ENCODE peak calls at places on chromosomes 7 and 10, in ten cellular contexts. K is Calu3, I is GM12865, N is glutamatergic neuron, C is endothelial cell, H is BJ, Z is fibroblast of lung, G is A549, A is prostate gland, S is HCT116. W is an unnamed sample.

GRCh38 chr10:1114355-1115261 is 58.4 kb downstream of the WDR37 start:
- DNase-seq in Z (no peak), H (no peak), G (no peak), S (no peak), C (no peak), I (no peak), N (no peak), K (no peak), A (no peak), W (no peak)

GRCh38 chr7:42574693-42575084 is 337.2 kb downstream of the C7orf25 start:
- DNase-seq in N (no peak), C (no peak), S (no peak), I (no peak), K (no peak), H (no peak), G (no peak), A (no peak), Z (no peak), W (no peak)

GRCh38 chr10:73806176-73806950 is 5.0 kb downstream of the NDST2 start:
- DNase-seq in N (no peak), I (no peak), G (no peak), K (no peak), C (no peak), Z (no peak), H (no peak), S (no peak), A (no peak), W (no peak)

GRCh38 chr7:149070372-149071140 is 20.0 kb downstream of the ZNF786 start:
- DNase-seq in K (no peak), S (no peak), I (peak), H (no peak), N (no peak), G (no peak), A (no peak), Z (no peak), C (no peak), W (no peak)

GRCh38 chr7:4249241-4249640 is 432.9 kb upstream of the FOXK1 start:
- DNase-seq in A (no peak), S (no peak), C (no peak), N (no peak), Z (no peak), K (no peak), I (no peak), H (no peak), G (no peak), W (no peak)

GRCh38 chr10:70557086-70557845 is 45.3 kb downstream of the PRF1 start:
- DNase-seq in H (no peak), S (no peak), Z (no peak), I (no peak), K (no peak), C (no peak), A (no peak), N (no peak), G (no peak), W (no peak)

GRCh38 chr7:6422926-6423632 is 24.7 kb downstream of the DAGLB start:
- DNase-seq in G (no peak), C (no peak), A (no peak), I (no peak), S (no peak), N (no peak), Z (no peak), K (no peak), H (no peak), W (no peak)

GRCh38 chr10:131259535-131259934 is 52.0 kb downstream of the TCERG1L start:
- DNase-seq in I (no peak), H (no peak), C (no peak), K (no peak), A (no peak), Z (no peak), G (no peak), S (no peak), N (no peak), W (no peak)

GRCh38 chr10:112955736-112956421 is 5.8 kb downstream of the TCF7L2 start:
- DNase-seq in A (no peak), G (peak), I (no peak), N (no peak), K (no peak), C (no peak), S (no peak), H (peak), Z (peak), W (no peak)

GRCh38 chr10:125037145-125037544 is 95.2 kb downstream of the ZRANB1 start:
- DNase-seq in A (no peak), S (peak), N (no peak), Z (peak), H (no peak), G (peak), I (no peak), C (no peak), K (no peak), W (peak)

GRCh38 chr7:108824840-108825540 is 255.3 kb downstream of the DNAJB9 start:
- DNase-seq in Z (peak), H (no peak), C (no peak), A (no peak), G (peak), S (peak), N (no peak), I (no peak), K (no peak), W (no peak)

GRCh38 chr7:17396692-17397091 is 98.2 kb downstream of the AHR start:
- DNase-seq in G (no peak), C (no peak), H (no peak), K (no peak), I (no peak), N (no peak), S (no peak), Z (no peak), A (no peak), W (no peak)

GRCh38 chr7:106462914-106463482 is 178.2 kb upstream of the NAMPT start:
- DNase-seq in I (no peak), H (no peak), S (no peak), C (no peak), N (peak), G (no peak), A (no peak), Z (no peak), K (no peak), W (no peak)

GRCh38 chr10:44913312-44914079 is 2.4 kb downstream of the TMEM72 start:
- DNase-seq in S (no peak), N (no peak), Z (no peak), A (no peak), G (no peak), C (no peak), H (no peak), I (no peak), K (no peak), W (no peak)

GRCh38 chr7:123003539-123004126 is 8.1 kb upstream of the TAS2R16 start:
- DNase-seq in I (no peak), G (no peak), Z (no peak), H (no peak), C (no peak), A (no peak), K (no peak), N (no peak), S (no peak), W (no peak)

GRCh38 chr7:45677311-45677900 is 103.2 kb downstream of the ADCY1 start:
- DNase-seq in I (no peak), A (no peak), Z (no peak), G (no peak), K (no peak), S (no peak), H (no peak), N (no peak), C (no peak), W (no peak)

GRCh38 chr10:24382979-24383663 is 174.2 kb downstream of the KIAA1217 start:
- DNase-seq in S (no peak), I (no peak), Z (peak), C (peak), N (no peak), G (no peak), A (peak), H (no peak), K (peak), W (no peak)

GRCh38 chr10:59265140-59265539 is 88.7 kb downstream of the PHYHIPL start:
- DNase-seq in H (no peak), C (no peak), N (no peak), Z (no peak), I (no peak), S (no peak), A (no peak), G (no peak), K (no peak), W (no peak)

GRCh38 chr10:106836923-106837322 is 327.6 kb downstream of the SORCS1 start:
- DNase-seq in A (no peak), C (no peak), I (peak), H (no peak), G (no peak), N (no peak), S (no peak), Z (no peak), K (no peak), W (no peak)

GRCh38 chr10:98262571-98262970 is 5.4 kb downstream of the LOXL4 start:
- DNase-seq in G (peak), C (peak), Z (peak), N (no peak), H (no peak), I (peak), S (peak), K (peak), A (no peak), W (peak)

GRCh38 chr10:114652402-114653368 is 5.4 kb downstream of the ABLIM1 start:
- DNase-seq in A (no peak), N (no peak), K (no peak), I (no peak), C (no peak), G (no peak), H (no peak), Z (no peak), S (no peak), W (no peak)

GRCh38 chr7:120732256-120732655 is 125.7 kb downstream of the TSPAN12 start:
- DNase-seq in N (no peak), I (no peak), Z (no peak), S (no peak), G (no peak), A (no peak), K (no peak), H (no peak), C (no peak), W (no peak)

GRCh38 chr7:94655884-94656657 is at the start of gene SGCE:
- DNase-seq in K (peak), G (peak), Z (peak), C (peak), A (peak), N (peak), I (peak), H (no peak), S (peak), W (peak)

GRCh38 chr7:28358423-28358868 is 53.9 kb upstream of the CREB5 start:
- DNase-seq in Z (peak), C (no peak), S (peak), K (peak), A (no peak), G (peak), N (no peak), H (peak), I (peak), W (no peak)

GRCh38 chr7:112205348-112206237 is 606 bp downstream of the DOCK4 start:
- DNase-seq in G (peak), H (no peak), Z (peak), I (peak), N (peak), S (peak), C (peak), A (peak), K (peak), W (peak)

GRCh38 chr7:23022258-23022745 is 8.4 kb upstream of the HYCC1 start:
- DNase-seq in S (no peak), C (no peak), N (no peak), Z (peak), I (no peak), A (no peak), H (peak), K (peak), G (no peak), W (no peak)

GRCh38 chr10:130371686-130372085 is 235.5 kb downstream of the GLRX3 start:
- DNase-seq in H (no peak), S (no peak), A (no peak), Z (no peak), G (no peak), I (no peak), K (no peak), N (no peak), C (no peak), W (no peak)

GRCh38 chr10:69106900-69107511 is 17.0 kb upstream of the VPS26A start:
- DNase-seq in H (no peak), K (no peak), G (no peak), I (no peak), A (no peak), C (no peak), S (no peak), Z (no peak), N (no peak), W (no peak)

GRCh38 chr7:156751319-156751718 is 110.7 kb downstream of the RNF32 start:
- DNase-seq in Z (peak), C (no peak), I (peak), A (no peak), N (no peak), K (no peak), H (peak), S (peak), G (peak), W (no peak)

GRCh38 chr7:117715784-117716445 is 157.3 kb downstream of the CTTNBP2 start:
- DNase-seq in A (peak), I (peak), Z (peak), N (no peak), H (peak), K (peak), G (peak), C (peak), S (peak), W (peak)

GRCh38 chr7:149398195-149398820 is 62.6 kb downstream of the ZNF777 start:
- DNase-seq in I (no peak), S (no peak), C (no peak), A (no peak), H (no peak), K (no peak), Z (no peak), G (no peak), N (no peak), W (no peak)

GRCh38 chr7:77235280-77235679 is 35.7 kb upstream of the FGL2 start:
- DNase-seq in A (no peak), H (no peak), G (no peak), I (no peak), N (no peak), C (no peak), K (no peak), S (no peak), Z (peak), W (no peak)

GRCh38 chr7:51299391-51300133 is 17.0 kb downstream of the COBL start:
- DNase-seq in S (no peak), Z (no peak), C (no peak), I (no peak), H (no peak), A (no peak), K (no peak), N (no peak), G (no peak), W (no peak)
- TF ChIP-seq CTCF in S (peak), Z (no peak), C (peak), I (no peak), H (no peak), A (no peak), K (no peak), N (peak), G (no peak), W (no peak)

GRCh38 chr10:13847201-13847631 is 260.5 kb downstream of the PRPF18 start:
- DNase-seq in Z (no peak), C (no peak), N (no peak), I (no peak), G (no peak), S (no peak), K (no peak), A (no peak), H (no peak), W (no peak)
- TF ChIP-seq CTCF in Z (no peak), C (peak), N (no peak), I (no peak), G (no peak), S (no peak), K (no peak), A (no peak), H (no peak), W (no peak)

DNA sequence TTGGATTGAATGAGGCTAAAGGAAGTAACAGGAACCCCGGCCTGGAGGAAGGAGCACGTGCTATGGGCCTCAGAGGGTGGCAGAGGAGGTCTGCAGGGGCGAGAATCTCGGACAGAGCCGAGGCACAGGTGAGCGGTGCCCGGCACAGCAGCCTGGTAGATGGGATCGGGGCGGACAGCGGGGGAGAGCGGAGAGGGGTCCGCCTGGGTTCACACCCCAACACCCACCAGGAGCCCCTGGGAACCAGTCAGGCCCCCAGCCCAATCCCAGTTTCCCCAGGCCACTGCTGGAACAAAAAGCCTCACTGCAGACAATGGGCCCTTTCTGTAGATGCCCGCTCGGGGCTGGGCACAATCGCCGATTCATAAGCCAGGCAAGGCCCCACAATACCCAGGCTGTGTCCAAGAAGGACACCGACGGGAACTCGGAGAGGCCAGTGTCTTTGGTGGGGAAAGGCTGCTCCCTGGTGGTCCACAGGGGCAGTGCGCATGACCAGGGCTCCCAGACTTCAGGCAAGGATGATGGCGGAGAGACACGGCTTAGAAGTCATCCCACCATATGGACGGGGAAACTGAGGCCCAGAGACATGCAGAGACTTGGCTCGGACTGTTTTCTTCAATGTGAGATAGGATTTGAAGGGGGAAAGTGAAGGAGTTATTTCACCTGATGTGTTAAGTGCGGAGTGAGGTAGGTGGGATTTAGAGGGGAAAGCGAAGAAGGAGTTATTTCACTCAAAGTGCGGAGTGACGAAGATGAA is 106.9 kb upstream of the GPR26 start:
- DNase-seq in A (peak), Z (peak), I (peak), C (peak), K (peak), S (peak), N (peak), G (peak), H (no peak), W (peak)
- TF ChIP-seq CTCF in A (peak), Z (peak), I (peak), C (peak), K (peak), S (peak), N (peak), G (peak), H (peak), W (peak)

GRCh38 chr10:7408494-7409044 is 2.3 kb downstream of the SFMBT2 start:
- DNase-seq in N (peak), I (peak), A (peak), H (no peak), K (peak), C (peak), G (peak), S (no peak), Z (peak), W (peak)
- TF ChIP-seq CTCF in N (peak), I (peak), A (peak), H (peak), K (peak), C (peak), G (peak), S (no peak), Z (peak), W (peak)